ENCODE peak calls at places on chromosome 13, in five cellular contexts. D is mesendoderm; U is neural progenitor cell; G is CD8-positive, alpha-beta T cell; J is heart left ventricle. R is an unnamed sample.

GRCh38 chr13:43894438-43894837 is 14.7 kb downstream of the LACC1 start:
- DNase-seq in D (no peak), J (no peak), G (no peak), U (no peak), R (no peak)

GRCh38 chr13:103898481-103898880 is 832.3 kb upstream of the SLC10A2 start:
- DNase-seq in J (no peak), G (no peak), D (peak; percentile 38), U (no peak), R (no peak)

GRCh38 chr13:112452380-112453206 is 76.4 kb downstream of the SPACA7 start:
- DNase-seq in U (no peak), D (no peak), J (no peak), G (no peak), R (no peak)

GRCh38 chr13:61370520-61370919 is 45.1 kb downstream of the PCDH20 start:
- DNase-seq in D (no peak), J (no peak), U (no peak), G (no peak), R (no peak)

GRCh38 chr13:97692628-97693027 is 258.7 kb downstream of the RAP2A start:
- DNase-seq in U (no peak), G (no peak), J (no peak), D (no peak), R (no peak)

GRCh38 chr13:44311011-44311481 is 62.6 kb upstream of the SERP2 start:
- DNase-seq in J (peak; percentile 30), G (no peak), U (no peak), D (no peak), R (no peak)

GRCh38 chr13:71865858-71866172 is 1.2 kb downstream of the DACH1 start:
- DNase-seq in G (no peak), D (peak; percentile 32), U (peak; percentile 35), J (peak; percentile 25), R (no peak)

GRCh38 chr13:45142440-45143345 is 22.4 kb downstream of the GTF2F2 start:
- DNase-seq in G (no peak), U (peak; percentile 5), D (no peak), J (no peak), R (peak; percentile 34)

GRCh38 chr13:111480976-111481375 is 160.5 kb downstream of the TEX29 start:
- DNase-seq in G (no peak), J (no peak), D (no peak), U (no peak), R (no peak)

GRCh38 chr13:64723735-64724134 is 2506.4 kb downstream of the PCDH9 start:
- DNase-seq in J (no peak), D (peak; percentile 73), U (no peak), G (no peak), R (no peak)

GRCh38 chr13:21012841-21013681 is 48.3 kb downstream of the LATS2 start:
- DNase-seq in J (no peak), G (no peak), D (no peak), U (no peak), R (no peak)

GRCh38 chr13:21014666-21015170 is 46.7 kb downstream of the LATS2 start:
- DNase-seq in U (no peak), G (no peak), D (no peak), J (peak; percentile 77), R (no peak)

GRCh38 chr13:21014139-21014665 is 47.2 kb downstream of the LATS2 start:
- DNase-seq in U (no peak), G (no peak), D (no peak), J (no peak), R (no peak)

GRCh38 chr13:21012211-21012610 is 49.2 kb downstream of the LATS2 start:
- DNase-seq in D (no peak), G (no peak), U (no peak), J (no peak), R (no peak)

GRCh38 chr13:21013682-21014038 is 47.7 kb downstream of the LATS2 start:
- DNase-seq in U (no peak), J (no peak), D (no peak), G (no peak), R (no peak)
- H3K4me1 ChIP-seq in U (no peaks in the 10 kb centered on the region), J (peaks cover 89% of the 10 kb centered on the region), D (no peaks in the 10 kb centered on the region), G (peaks cover 3% of the 10 kb centered on the region), R (no peaks in the 10 kb centered on the region)

DNA sequence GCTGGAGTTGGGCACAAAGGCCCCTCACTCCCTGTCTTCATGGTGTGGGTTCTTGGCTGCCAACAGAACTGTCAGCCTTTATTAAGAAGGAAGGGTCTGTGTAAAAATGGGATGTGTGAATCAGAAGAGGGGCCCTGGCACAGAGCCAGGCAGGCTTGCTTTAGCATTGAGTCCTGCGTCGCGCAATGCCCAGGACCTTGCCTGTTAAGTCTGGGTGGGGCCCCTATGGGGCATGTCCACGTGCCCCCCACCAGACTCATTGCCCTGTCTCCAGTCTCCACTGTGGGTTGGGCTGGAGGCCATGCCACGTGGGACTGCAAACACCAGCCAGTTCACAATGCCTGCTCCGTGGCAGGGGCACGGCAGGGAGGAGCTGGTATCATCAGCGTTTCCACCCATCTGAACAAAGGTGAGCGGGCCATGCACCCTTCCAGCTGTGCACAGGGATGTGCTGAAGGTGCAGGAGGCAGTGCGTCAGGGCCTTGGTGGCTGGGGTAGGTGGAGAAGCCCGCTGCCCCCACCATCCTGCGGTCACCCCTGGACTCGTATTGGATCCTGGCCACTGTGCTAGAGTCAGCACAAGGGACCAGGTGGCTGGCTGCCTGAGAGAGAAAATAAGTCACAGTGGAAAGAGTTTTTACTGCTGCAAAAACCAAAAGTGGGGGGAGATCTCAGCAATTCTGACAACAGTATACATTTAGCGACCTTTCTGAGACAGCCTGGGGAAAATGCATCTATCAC is 84.6 kb downstream of the SLC7A1 start:
- DNase-seq in D (no peak), U (no peak), G (no peak), J (no peak), R (no peak)
- H3K36me3 ChIP-seq in D (peaks cover 13% of the 10 kb centered on the region), U (no peaks in the 10 kb centered on the region), G (peaks cover 14% of the 10 kb centered on the region), J (peaks cover 5% of the 10 kb centered on the region), R (peaks cover 2% of the 10 kb centered on the region)

DNA sequence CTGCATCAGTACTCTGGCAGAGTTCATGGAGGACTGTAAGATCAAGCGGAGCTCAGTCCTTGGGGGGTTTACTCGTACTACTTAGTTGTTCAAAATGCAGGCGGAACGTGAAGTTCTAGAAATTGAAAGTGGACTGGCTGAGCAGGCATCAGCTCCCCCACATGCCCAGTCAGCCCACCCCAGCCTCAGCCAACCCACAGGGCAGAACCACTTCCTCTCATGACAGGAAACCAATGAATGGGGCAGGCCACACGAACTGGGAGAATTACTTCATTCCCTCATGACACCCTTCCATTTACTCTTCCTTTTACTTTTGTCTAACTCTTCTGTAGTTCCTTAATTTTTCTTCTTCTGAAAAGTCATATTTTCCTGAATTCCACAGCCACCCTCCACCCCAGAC is 71.9 kb downstream of the FLT1 start:
- DNase-seq in G (peak; percentile 16), U (no peak), D (no peak), J (peak; percentile 49), R (no peak)
- H3K4me1 ChIP-seq in G (peaks cover 13% of the 10 kb centered on the region), U (no peaks in the 10 kb centered on the region), D (no peaks in the 10 kb centered on the region), J (peaks cover 19% of the 10 kb centered on the region), R (no peaks in the 10 kb centered on the region)

GRCh38 chr13:31145417-31145816 is 16.3 kb downstream of the HSPH1 start:
- DNase-seq in D (no peak), U (no peak), J (no peak), G (no peak), R (no peak)
- H3K36me3 ChIP-seq in D (peaks cover 10% of the 10 kb centered on the region), U (peaks cover 47% of the 10 kb centered on the region), J (peaks cover 100% of the 10 kb centered on the region), G (peaks cover 64% of the 10 kb centered on the region), R (peaks cover 19% of the 10 kb centered on the region)

GRCh38 chr13:114319441-114319871 is 5.2 kb downstream of the CHAMP1 start:
- DNase-seq in G (no peak), J (no peak), D (no peak), U (no peak), R (no peak)

GRCh38 chr13:114318624-114319023 is 4.3 kb downstream of the CHAMP1 start:
- DNase-seq in J (no peak), G (no peak), D (no peak), U (no peak), R (no peak)

GRCh38 chr13:114323349-114323748 is 9.0 kb downstream of the CHAMP1 start:
- DNase-seq in D (no peak), U (no peak), G (no peak), J (no peak), R (no peak)

GRCh38 chr13:114321256-114321655 is 7.0 kb downstream of the CHAMP1 start:
- DNase-seq in G (no peak), D (no peak), J (no peak), U (no peak), R (no peak)

GRCh38 chr13:114320065-114320464 is 5.8 kb downstream of the CHAMP1 start:
- DNase-seq in G (no peak), J (no peak), U (no peak), D (no peak), R (no peak)
- H3K4me1 ChIP-seq in G (peaks cover 7% of the 10 kb centered on the region), J (peaks cover 39% of the 10 kb centered on the region), U (peaks cover 8% of the 10 kb centered on the region), D (peaks cover 2% of the 10 kb centered on the region), R (peaks cover 6% of the 10 kb centered on the region)

DNA sequence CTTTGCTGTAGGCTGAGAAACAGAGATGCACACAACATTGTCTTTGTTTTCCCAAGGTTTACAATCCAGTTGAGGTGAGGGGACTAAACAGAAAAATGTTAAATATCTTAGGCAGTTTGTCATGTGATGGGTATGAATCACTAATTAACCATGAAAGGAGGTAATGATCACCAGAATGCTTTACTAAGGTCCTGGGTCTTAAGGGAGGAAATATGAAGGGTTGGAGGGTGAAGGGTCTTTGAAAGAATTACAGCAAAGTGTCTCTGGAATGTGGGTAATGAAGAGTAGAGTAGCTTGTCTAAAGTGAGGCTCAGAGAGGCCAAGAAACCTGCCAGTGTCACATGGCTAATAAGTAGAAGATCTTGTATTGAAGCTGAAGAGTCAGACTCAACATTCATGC is 19.0 kb downstream of the BIVM start:
- DNase-seq in G (no peak), J (no peak), U (no peak), D (peak; percentile 14), R (no peak)
- H3K36me3 ChIP-seq in G (peaks cover 3% of the 10 kb centered on the region), J (peaks cover 75% of the 10 kb centered on the region), U (no peaks in the 10 kb centered on the region), D (no peaks in the 10 kb centered on the region), R (no peaks in the 10 kb centered on the region)

R was measured in small intestine.